ENCODE peak calls at places on chromosomes 5 and 9, in six cellular contexts. Q is cardiac fibroblast, S is ovary, F is WTC11, O is Calu3, C is suprapubic skin. W is an unnamed sample.

GRCh38 chr9:105444130-105444529 is 3.7 kb upstream of the FSD1L start:
- DNase-seq in Q (peak; percentile 75), S (no peak), F (no peak), O (no peak), C (no peak), W (no peak)

GRCh38 chr5:123156577-123157296 is 67.7 kb downstream of the PRDM6 start:
- DNase-seq in Q (peak; percentile 52), S (peak; percentile 21), F (no peak), O (no peak), C (no peak), W (no peak)

GRCh38 chr5:14438195-14438606 is 143.4 kb upstream of the OTULINL start:
- DNase-seq in Q (no peak), S (no peak), F (no peak), O (no peak), C (no peak), W (no peak)

GRCh38 chr5:179908528-179908927 is 831 bp upstream of the TBC1D9B start:
- DNase-seq in Q (no peak), S (no peak), F (peak; percentile 83), O (no peak), C (no peak), W (peak; percentile 13)

GRCh38 chr5:154267516-154267915 is 77.0 kb downstream of the GALNT10 start:
- DNase-seq in Q (peak; percentile 29), S (no peak), F (no peak), O (no peak), C (no peak), W (no peak)

GRCh38 chr5:174355208-174355612 is 309.7 kb downstream of the NSG2 start:
- DNase-seq in Q (peak; percentile 87), S (no peak), F (no peak), O (no peak), C (no peak), W (no peak)

GRCh38 chr9:33458444-33458843 is 11.1 kb upstream of the AQP3 start:
- DNase-seq in Q (no peak), S (no peak), F (no peak), O (peak; percentile 55), C (no peak), W (no peak)

GRCh38 chr5:72543365-72543764 is 36.2 kb upstream of the ZNF366 start:
- DNase-seq in Q (peak; percentile 91), S (no peak), F (no peak), O (no peak), C (no peak), W (no peak)

GRCh38 chr5:10301842-10302610 is 5.7 kb downstream of the CMBL start:
- DNase-seq in Q (no peak), S (no peak), F (no peak), O (peak; percentile 90), C (no peak), W (no peak)

GRCh38 chr9:27750571-27750970 is 177.3 kb upstream of the C9orf72 start:
- DNase-seq in Q (no peak), S (no peak), F (no peak), O (no peak), C (no peak), W (no peak)

GRCh38 chr5:122102825-122103224 is 24.8 kb upstream of the LOX start:
- DNase-seq in Q (peak; percentile 93), S (no peak), F (no peak), O (no peak), C (no peak), W (no peak)

GRCh38 chr9:27945386-27945785 is 372.1 kb upstream of the C9orf72 start:
- DNase-seq in Q (no peak), S (no peak), F (no peak), O (no peak), C (no peak), W (no peak)

GRCh38 chr5:1971944-1972343 is 89.2 kb upstream of the IRX4 start:
- DNase-seq in Q (no peak), S (no peak), F (no peak), O (no peak), C (no peak), W (no peak)

GRCh38 chr9:98373622-98374021 is 118.2 kb upstream of the TBC1D2 start:
- DNase-seq in Q (peak; percentile 71), S (no peak), F (no peak), O (no peak), C (no peak), W (no peak)

GRCh38 chr5:149993471-149993870 is 7.0 kb downstream of the TIGD6 start:
- DNase-seq in Q (no peak), S (no peak), F (no peak), O (no peak), C (no peak), W (no peak)

GRCh38 chr5:109655841-109656240 is 33.9 kb upstream of the MAN2A1 start:
- DNase-seq in Q (peak; percentile 6), S (no peak), F (no peak), O (no peak), C (no peak), W (no peak)

GRCh38 chr5:96070625-96071246 is 109.1 kb upstream of the ELL2 start:
- DNase-seq in Q (no peak), S (no peak), F (no peak), O (no peak), C (no peak), W (no peak)

GRCh38 chr9:77848897-77849296 is 182.7 kb downstream of the GNAQ start:
- DNase-seq in Q (peak; percentile 92), S (peak; percentile 82), F (no peak), O (no peak), C (peak; percentile 86), W (no peak)

GRCh38 chr9:30574355-30575151 is 1809.9 kb upstream of the ACO1 start:
- DNase-seq in Q (no peak), S (no peak), F (peak; percentile 21), O (no peak), C (peak; percentile 56), W (no peak)

GRCh38 chr5:39164529-39165402 is 54.6 kb downstream of the FYB1 start:
- DNase-seq in Q (peak; percentile 28), S (no peak), F (no peak), O (peak; percentile 12), C (no peak), W (no peak)

GRCh38 chr5:39660020-39660419 is 235.2 kb upstream of the DAB2 start:
- DNase-seq in Q (no peak), S (no peak), F (no peak), O (no peak), C (no peak), W (no peak)

GRCh38 chr9:22893196-22893843 is 446.7 kb downstream of the DMRTA1 start:
- DNase-seq in Q (no peak), S (no peak), F (no peak), O (no peak), C (no peak), W (no peak)

GRCh38 chr5:144169904-144170275 is 569 bp downstream of the YIPF5 start:
- DNase-seq in Q (no peak), S (no peak), F (no peak), O (no peak), C (no peak), W (peak; percentile 1)

GRCh38 chr9:89911721-89912604 is 307.2 kb downstream of the GADD45G start:
- DNase-seq in Q (no peak), S (no peak), F (no peak), O (no peak), C (peak; percentile 21), W (no peak)

GRCh38 chr5:53173083-53173482 is 63.5 kb upstream of the MOCS2 start:
- DNase-seq in Q (no peak), S (no peak), F (no peak), O (no peak), C (no peak), W (no peak)

GRCh38 chr9:21265421-21266189 is 25.8 kb upstream of the IFNA14 start:
- DNase-seq in Q (no peak), S (no peak), F (no peak), O (no peak), C (no peak), W (no peak)

GRCh38 chr5:37015795-37016666 is 139.5 kb downstream of the NIPBL start:
- DNase-seq in Q (peak; percentile 56), S (no peak), F (no peak), O (no peak), C (no peak), W (no peak)

GRCh38 chr9:130110166-130110565 is 56.5 kb downstream of the GPR107 start:
- DNase-seq in Q (no peak), S (no peak), F (no peak), O (no peak), C (no peak), W (no peak)
- TF ChIP-seq CTCF in Q (no peak), S (no peak), F (no peak), O (no peak), C (no peak), W (no peak)

GRCh38 chr5:128637031-128637430 is 99.0 kb upstream of the FBN2 start:
- DNase-seq in Q (peak; percentile 85), S (no peak), F (no peak), O (no peak), C (no peak), W (no peak)
- TF ChIP-seq CTCF in Q (peak; percentile 22), S (no peak), F (no peak), O (no peak), C (no peak), W (no peak)

DNA sequence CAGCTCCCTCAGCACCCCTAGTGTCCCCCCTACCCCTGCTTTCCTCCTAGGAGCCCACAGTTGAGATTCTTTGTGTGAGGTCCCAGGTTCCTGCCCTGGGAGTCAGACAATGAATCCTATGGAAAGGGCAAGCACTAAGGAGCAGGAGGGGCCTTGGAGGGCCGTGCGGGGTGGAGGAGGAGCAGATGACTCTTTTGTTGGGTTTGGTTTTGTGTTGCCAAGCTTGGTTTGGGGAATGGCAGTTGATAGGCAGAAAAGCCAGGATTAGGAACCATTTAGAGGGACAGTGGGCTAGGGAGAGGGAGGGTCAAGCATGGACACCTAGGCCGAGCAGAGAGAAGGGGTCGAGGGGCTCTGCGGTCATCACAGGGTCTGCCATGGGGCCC is 61.6 kb upstream of the SPTLC1 start:
- DNase-seq in Q (no peak), S (no peak), F (no peak), O (no peak), C (no peak), W (no peak)
- TF ChIP-seq CTCF in Q (no peak), S (no peak), F (no peak), O (no peak), C (no peak), W (no peak)

GRCh38 chr9:86166546-86166945 is 67.2 kb upstream of the GOLM1 start:
- DNase-seq in Q (no peak), S (no peak), F (no peak), O (no peak), C (no peak), W (no peak)

GRCh38 chr9:86163503-86163902 is 64.1 kb upstream of the GOLM1 start:
- DNase-seq in Q (no peak), S (no peak), F (no peak), O (no peak), C (no peak), W (no peak)

DNA sequence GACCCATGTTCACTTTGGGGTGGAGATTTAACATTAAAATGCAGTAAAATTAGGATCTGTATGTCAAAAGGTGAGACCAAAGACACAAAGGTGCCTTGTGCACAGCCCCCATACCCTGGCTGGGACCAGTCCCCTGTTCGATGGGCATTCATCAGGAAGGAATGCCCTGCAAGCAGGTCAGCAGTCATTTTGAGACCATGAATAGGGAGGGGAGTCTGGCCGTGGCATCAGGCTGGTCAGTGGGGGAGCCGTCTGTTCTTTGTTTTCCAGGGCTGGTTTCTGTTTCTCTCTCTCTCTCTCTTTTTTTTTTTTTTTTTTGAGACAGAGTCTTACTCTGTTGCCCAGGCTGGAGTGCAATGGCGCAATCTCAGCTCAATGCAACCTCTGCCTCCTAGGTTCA is 68.9 kb upstream of the GOLM1 start:
- DNase-seq in Q (no peak), S (no peak), F (no peak), O (no peak), C (no peak), W (no peak)
- TF ChIP-seq CTCF in Q (no peak), S (no peak), F (no peak), O (no peak), C (no peak), W (no peak)

W was measured in neural crest cell.